ENCODE peak calls at places on chromosomes 4 and X, in four cellular contexts. M is ascending aorta, F is nephron progenitor cell, Z is heart left ventricle. I is an unnamed sample.

GRCh38 chrX:71292669-71293379 is 8.7 kb upstream of the ITGB1BP2 start:
- DNase-seq in M (no peak), Z (no peak), F (no peak), I (no peak)

GRCh38 chr4:41154001-41154813 is 60.1 kb downstream of the APBB2 start:
- DNase-seq in F (no peak), M (no peak), Z (no peak), I (no peak)

GRCh38 chr4:156673483-156673882 is 298.1 kb downstream of the PDGFC start:
- DNase-seq in Z (no peak), M (no peak), F (no peak), I (no peak)

GRCh38 chrX:103398321-103398937 is 22.1 kb downstream of the BEX3 start:
- DNase-seq in Z (no peak), M (no peak), F (no peak), I (no peak)

GRCh38 chr4:146379744-146380143 is 142.0 kb downstream of the SLC10A7 start:
- DNase-seq in Z (no peak), M (no peak), F (no peak), I (no peak)

GRCh38 chr4:8698341-8699062 is 105.9 kb downstream of the CPZ start:
- DNase-seq in F (no peak), Z (no peak), M (no peak), I (no peak)

GRCh38 chrX:22686138-22686541 is 313.6 kb upstream of the DDX53 start:
- DNase-seq in Z (peak; percentile 25), M (no peak), F (no peak), I (peak; percentile 74)

GRCh38 chr4:76605099-76605563 is 170.1 kb downstream of the SHROOM3 start:
- DNase-seq in Z (no peak), M (no peak), F (no peak), I (no peak)

GRCh38 chrX:64394059-64394873 is 986 bp downstream of the MTMR8 start:
- DNase-seq in M (no peak), F (no peak), Z (peak; percentile 5), I (no peak)

GRCh38 chr4:6461301-6462165 is 10.9 kb downstream of the PPP2R2C start:
- DNase-seq in M (no peak), Z (no peak), F (no peak), I (peak; percentile 60)

GRCh38 chr4:186942745-186943606 is 219.3 kb upstream of the FAT1 start:
- DNase-seq in Z (peak; percentile 49), F (peak; percentile 36), M (no peak), I (no peak)

GRCh38 chr4:127250577-127250976 is 382.2 kb upstream of the INTU start:
- DNase-seq in F (no peak), Z (no peak), M (no peak), I (no peak)

GRCh38 chr4:98026362-98026761 is 116.9 kb downstream of the STPG2 start:
- DNase-seq in M (no peak), F (no peak), Z (no peak), I (no peak)

GRCh38 chr4:56981795-56982201 is 3.1 kb downstream of the POLR2B start:
- DNase-seq in M (no peak), Z (no peak), F (no peak), I (no peak)

GRCh38 chr4:183337349-183337748 is 15.1 kb upstream of the CLDN24 start:
- DNase-seq in F (no peak), Z (no peak), M (no peak), I (no peak)

GRCh38 chrX:134512566-134512965 is 52.6 kb downstream of the HPRT1 start:
- DNase-seq in F (no peak), Z (no peak), M (no peak), I (no peak)

GRCh38 chr4:137408527-137409177 is 123.6 kb downstream of the PCDH18 start:
- DNase-seq in M (no peak), F (no peak), Z (no peak), I (no peak)
- TF ChIP-seq CTCF in M (no peak), F (no peak), Z (no peak), I (no peak)

GRCh38 chr4:121818215-121818614 is 5.5 kb downstream of the CCNA2 start:
- DNase-seq in M (no peak), F (no peak), Z (no peak), I (no peak)

GRCh38 chr4:121817701-121818100 is 6.0 kb downstream of the CCNA2 start:
- DNase-seq in Z (no peak), F (no peak), M (no peak), I (no peak)

GRCh38 chr4:121817006-121817405 is 6.7 kb downstream of the CCNA2 start:
- DNase-seq in Z (no peak), F (no peak), M (no peak), I (no peak)

GRCh38 chr4:121811122-121811521 is 10.0 kb downstream of the EXOSC9 start:
- DNase-seq in F (no peak), M (no peak), Z (no peak), I (no peak)

DNA sequence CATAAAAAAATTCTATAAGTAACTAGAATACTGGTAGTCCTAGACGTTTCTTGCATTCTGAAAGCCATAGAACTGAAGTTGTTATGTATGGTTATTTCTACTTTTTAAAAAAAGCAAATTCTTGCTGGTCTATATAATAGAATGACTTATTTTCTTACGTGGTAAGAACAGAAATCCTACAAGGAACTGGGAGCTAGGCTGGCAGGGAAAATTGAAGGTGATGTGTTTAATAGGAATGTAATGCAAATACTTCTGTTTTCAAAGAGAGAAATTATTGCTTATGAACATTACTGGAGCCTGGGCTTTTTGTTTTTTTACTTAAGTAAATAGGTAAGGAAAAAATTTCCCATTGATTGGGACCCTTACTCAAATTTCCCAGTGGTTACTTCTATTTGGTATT is 8.9 kb downstream of the CCNA2 start:
- DNase-seq in Z (no peak), M (no peak), F (no peak), I (no peak)
- TF ChIP-seq CTCF in Z (no peak), M (no peak), F (no peak), I (no peak)

GRCh38 chr4:122309988-122310626 is 68.7 kb upstream of the ADAD1 start:
- DNase-seq in Z (no peak), F (no peak), M (no peak), I (no peak)
- TF ChIP-seq CTCF in Z (peak; percentile 37), F (peak; percentile 67), M (peak; percentile 47), I (no peak)

DNA sequence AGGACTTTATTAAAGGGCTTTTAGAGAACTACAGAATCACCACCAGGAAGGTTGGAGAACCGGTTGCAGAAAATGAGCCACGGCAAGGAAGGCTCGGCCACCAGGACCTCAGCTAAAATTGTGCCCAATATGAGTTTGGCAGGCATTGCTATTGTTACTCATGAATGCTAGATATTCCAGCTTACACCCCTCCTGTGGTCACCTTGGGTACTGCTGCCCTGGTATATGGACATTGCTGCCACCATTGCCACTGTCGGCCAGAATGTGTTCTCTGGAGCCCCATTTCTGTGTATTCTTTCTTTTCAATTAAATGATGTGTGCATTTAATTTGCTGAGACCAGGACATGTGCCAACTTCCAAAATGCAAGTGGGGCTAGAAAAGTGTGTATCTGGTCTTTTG is 626.7 kb upstream of the BOD1L1 start:
- DNase-seq in M (no peak), F (peak; percentile 34), Z (peak; percentile 8), I (peak; percentile 65)
- TF ChIP-seq CTCF in M (peak; percentile 46), F (peak; percentile 44), Z (peak; percentile 26), I (peak; percentile 57)

DNA sequence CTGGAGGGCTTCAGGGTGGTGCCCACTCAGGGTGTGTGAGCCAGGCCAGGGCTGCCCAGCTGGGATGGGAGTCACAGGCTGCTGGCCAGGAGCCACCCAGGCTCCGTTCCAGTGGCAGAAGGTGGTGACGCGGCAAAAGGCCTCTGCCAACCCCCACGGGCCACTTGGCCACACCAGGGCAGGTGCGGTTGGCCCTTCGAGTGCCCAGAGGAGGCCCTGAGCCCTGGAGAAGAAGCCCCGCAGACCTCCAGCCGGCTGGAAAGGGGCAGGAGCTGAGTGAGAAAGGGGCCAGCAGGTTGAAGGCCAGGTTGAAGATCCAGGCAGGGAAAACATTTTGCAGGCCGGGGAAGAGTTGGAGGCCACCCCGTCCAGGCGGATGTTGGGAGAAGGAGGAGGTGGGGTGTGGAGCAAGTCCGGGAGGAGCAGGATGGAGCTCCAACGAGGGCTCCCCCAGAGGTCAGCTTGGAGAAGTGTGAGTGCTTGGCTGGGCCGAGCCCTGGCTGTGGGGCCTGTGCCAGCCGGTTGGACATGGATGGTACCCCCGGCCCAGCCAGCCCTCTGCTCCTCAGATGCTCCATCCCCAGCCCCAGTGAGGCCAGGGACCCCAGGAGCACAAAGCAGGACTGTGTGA is 2.8 kb upstream of the CPLX1 start:
- DNase-seq in Z (no peak), M (no peak), F (no peak), I (no peak)
- TF ChIP-seq CTCF in Z (no peak), M (no peak), F (peak; percentile 8), I (no peak)

GRCh38 chrX:38468758-38469157 is 92.6 kb upstream of the TSPAN7 start:
- DNase-seq in Z (no peak), F (no peak), M (no peak), I (no peak)

GRCh38 chrX:38473715-38474114 is 87.6 kb upstream of the TSPAN7 start:
- DNase-seq in F (no peak), Z (no peak), M (no peak), I (no peak)

DNA sequence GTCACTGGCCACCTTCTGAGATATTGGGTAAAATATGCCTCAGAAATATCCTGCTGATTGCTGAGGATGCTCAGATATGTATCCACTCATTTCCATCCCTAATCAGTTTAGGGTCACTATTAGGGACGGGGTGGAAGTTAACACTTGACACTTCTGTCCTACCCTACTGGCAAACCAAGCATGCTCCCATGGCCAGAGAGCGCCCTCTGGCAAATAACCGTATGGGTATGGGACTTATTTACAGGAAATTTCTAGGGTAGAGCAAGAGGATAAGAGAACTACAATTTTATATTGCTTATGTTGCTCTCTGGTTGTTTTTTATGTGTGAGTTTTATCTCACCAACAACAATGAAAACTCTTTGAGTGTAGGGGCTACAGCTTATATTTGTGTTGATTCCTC is 86.8 kb upstream of the TSPAN7 start:
- DNase-seq in Z (no peak), M (no peak), F (no peak), I (no peak)
- TF ChIP-seq CTCF in Z (no peak), M (no peak), F (no peak), I (no peak)

GRCh38 chr4:185847352-185848078 is 35.5 kb upstream of the SORBS2 start:
- DNase-seq in F (no peak), M (no peak), Z (peak; percentile 68), I (no peak)

GRCh38 chr4:185853841-185854240 is 41.8 kb upstream of the SORBS2 start:
- DNase-seq in M (no peak), Z (no peak), F (no peak), I (no peak)

GRCh38 chr4:185845966-185846365 is 34.0 kb upstream of the SORBS2 start:
- DNase-seq in Z (no peak), F (no peak), M (no peak), I (no peak)

GRCh38 chr4:185846550-185847210 is 34.7 kb upstream of the SORBS2 start:
- DNase-seq in Z (no peak), F (no peak), M (no peak), I (no peak)

DNA sequence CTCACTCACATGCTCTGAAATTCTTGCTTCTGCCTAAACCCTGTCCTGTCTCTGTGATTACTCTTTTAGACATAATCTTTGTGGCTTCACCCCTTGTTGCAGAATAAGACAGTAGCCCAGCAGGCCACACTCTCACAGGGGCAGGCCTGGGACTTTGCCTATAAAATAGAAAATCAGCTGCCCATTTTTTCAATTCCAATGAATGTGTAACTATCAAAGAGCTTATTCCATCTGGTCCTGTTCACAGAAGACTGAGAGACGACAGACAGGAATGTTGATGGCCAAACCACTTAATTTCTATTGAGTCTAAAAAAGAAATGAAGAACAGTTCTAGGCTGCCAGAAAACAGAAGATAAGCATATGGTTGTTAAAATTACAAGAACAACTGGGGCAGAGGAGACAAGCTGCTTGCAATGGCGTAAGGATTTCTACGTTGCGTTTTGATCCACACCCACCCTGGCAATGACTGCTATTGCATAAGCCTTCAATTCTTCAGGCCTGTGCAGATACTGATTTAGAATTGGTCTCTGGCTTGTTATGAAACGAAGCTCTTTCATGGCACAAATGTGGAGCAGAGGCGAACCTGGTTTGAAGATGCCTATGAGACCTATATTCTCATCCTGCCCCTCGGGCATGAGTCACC is 37.7 kb upstream of the SORBS2 start:
- DNase-seq in F (no peak), Z (peak; percentile 56), M (no peak), I (peak; percentile 50)
- TF ChIP-seq CTCF in F (no peak), Z (no peak), M (no peak), I (no peak)

GRCh38 chr4:64911846-64912245 is 502.6 kb upstream of the TECRL start:
- DNase-seq in M (no peak), Z (no peak), F (no peak), I (no peak)
- TF ChIP-seq CTCF in M (no peak), Z (no peak), F (no peak), I (no peak)